ENCODE peak calls at places on chromosomes 13 and 19, in nine cellular contexts. D is cardiac muscle cell, X is psoas muscle, Q is heart right ventricle, R is pancreas, I is A673, P is HFF-Myc, Z is bronchial epithelial cell, V is AG10803. W is an unnamed sample.

GRCh38 chr19:46392252-46392801 is 21.0 kb downstream of the CCDC8 start:
- DNase-seq in P (no peak), I (peak), D (peak), X (no peak), Q (no peak), Z (no peak), V (peak), R (peak), W (peak)

GRCh38 chr19:19304186-19304975 is 15.9 kb downstream of the SUGP1 start:
- DNase-seq in Q (peak), R (no peak), P (no peak), I (peak), X (no peak), D (no peak), V (no peak), Z (no peak), W (peak)

GRCh38 chr19:10719466-10719961 is 1.6 kb downstream of the DNM2 start:
- DNase-seq in Z (no peak), X (no peak), P (no peak), V (no peak), Q (no peak), I (no peak), D (no peak), R (no peak), W (no peak)

GRCh38 chr13:20526664-20527063 is 1.0 kb upstream of the CRYL1 start:
- DNase-seq in Z (no peak), I (peak), X (no peak), D (peak), V (peak), P (no peak), Q (no peak), R (no peak), W (peak)

GRCh38 chr19:18612772-18613588 is at the start of gene TMEM59L:
- DNase-seq in X (no peak), P (no peak), Q (no peak), V (no peak), D (no peak), R (peak), I (no peak), Z (no peak), W (no peak)

GRCh38 chr13:99973786-99974185 is 2.2 kb upstream of the ZIC5 start:
- DNase-seq in Z (no peak), P (no peak), X (no peak), D (no peak), I (no peak), R (no peak), V (no peak), Q (no peak), W (no peak)

GRCh38 chr13:93674337-93674755 is 447.7 kb downstream of the GPC6 start:
- DNase-seq in Q (no peak), P (no peak), X (no peak), R (no peak), Z (no peak), D (no peak), V (peak), I (no peak), W (no peak)

GRCh38 chr19:33375760-33376159 is 2.3 kb downstream of the CEBPG start:
- DNase-seq in P (no peak), R (no peak), V (peak), D (peak), I (no peak), Q (no peak), X (no peak), Z (peak), W (peak)

GRCh38 chr19:44113784-44114390 is 688 bp downstream of the ZNF225 start:
- DNase-seq in Q (no peak), P (no peak), R (peak), X (no peak), D (no peak), V (no peak), I (peak), Z (peak), W (no peak)

GRCh38 chr13:95479706-95480105 is 72.8 kb upstream of the CLDN10 start:
- DNase-seq in D (no peak), V (no peak), I (no peak), R (no peak), X (no peak), Z (no peak), Q (no peak), P (no peak), W (no peak)

GRCh38 chr19:13812544-13812943 is 17.3 kb downstream of the ZSWIM4 start:
- DNase-seq in Q (no peak), V (no peak), I (no peak), X (no peak), P (no peak), Z (no peak), D (no peak), R (no peak), W (no peak)

GRCh38 chr13:94967183-94968039 is 255.1 kb upstream of the SOX21 start:
- DNase-seq in V (no peak), R (peak), P (no peak), X (peak), Z (no peak), I (peak), D (peak), Q (no peak), W (no peak)

GRCh38 chr19:4636151-4636717 is 3.1 kb upstream of the TNFAIP8L1 start:
- DNase-seq in Q (peak), X (peak), V (peak), D (peak), R (peak), P (no peak), Z (no peak), I (peak), W (peak)

GRCh38 chr19:12670159-12670928 is 3.7 kb downstream of the WDR83 start:
- DNase-seq in X (no peak), I (no peak), Z (no peak), R (no peak), P (no peak), Q (no peak), D (no peak), V (no peak), W (no peak)

GRCh38 chr19:10981496-10981895 is 20.7 kb downstream of the SMARCA4 start:
- DNase-seq in V (no peak), Z (no peak), X (no peak), I (no peak), Q (no peak), P (no peak), R (no peak), D (no peak), W (no peak)

GRCh38 chr13:92677571-92677970 is 549.0 kb upstream of the GPC6 start:
- DNase-seq in Q (peak), I (peak), X (no peak), D (no peak), Z (no peak), V (no peak), P (no peak), R (no peak), W (no peak)

GRCh38 chr13:20708216-20708615 is 4.7 kb downstream of the IL17D start:
- DNase-seq in I (no peak), D (no peak), Q (no peak), V (peak), X (no peak), R (no peak), P (no peak), Z (no peak), W (no peak)

GRCh38 chr13:42215578-42216421 is 56.2 kb upstream of the AKAP11 start:
- DNase-seq in D (peak), P (peak), I (peak), Q (no peak), X (no peak), Z (peak), R (no peak), V (peak), W (peak)

GRCh38 chr19:38921420-38922274 is 8.9 kb downstream of the SARS2 start:
- DNase-seq in V (no peak), P (no peak), Z (no peak), Q (no peak), X (no peak), I (no peak), D (no peak), R (peak), W (no peak)

DNA sequence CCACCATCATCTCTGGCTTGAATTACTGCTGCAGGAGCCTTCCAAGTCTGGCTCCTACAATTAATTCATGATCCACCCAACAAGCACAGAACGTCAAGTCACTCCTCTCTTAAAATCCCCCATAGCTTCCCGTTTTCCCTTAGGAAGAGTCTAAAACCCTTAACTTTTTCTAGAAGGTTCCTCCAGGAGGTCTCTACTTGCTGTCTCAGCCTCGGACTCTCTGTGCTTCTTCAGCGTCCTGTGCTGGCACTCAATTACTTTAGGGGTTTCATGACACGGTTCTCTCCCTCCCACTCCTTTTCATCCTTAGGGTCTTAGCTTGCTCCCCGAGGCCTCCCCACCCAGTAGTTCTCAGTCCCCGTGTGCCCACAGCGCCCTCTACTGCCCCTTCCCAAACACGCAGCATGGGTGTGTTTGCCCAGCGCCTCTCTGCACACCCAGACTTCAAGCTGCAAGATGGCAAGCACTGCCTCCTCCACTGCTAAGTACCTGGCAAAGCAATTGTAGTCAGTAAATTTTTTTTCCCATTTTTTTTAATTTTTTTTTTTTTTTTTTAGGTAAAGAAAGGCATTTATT is 25.8 kb upstream of the MAP3K10 start:
- DNase-seq in I (peak), Q (peak), D (peak), Z (peak), V (peak), X (peak), P (no peak), R (no peak), W (peak)
- TF ChIP-seq CTCF in I (peak), Q (peak), D (peak), Z (peak), V (peak), X (no peak), P (peak), R (no peak), W (peak)

GRCh38 chr19:1910169-1910568 is 5.0 kb downstream of the ADAT3 start:
- DNase-seq in Z (no peak), V (peak), D (peak), P (no peak), Q (no peak), R (no peak), X (no peak), I (no peak), W (peak)

GRCh38 chr19:1907563-1908363 is 2.6 kb downstream of the ADAT3 start:
- DNase-seq in X (no peak), Q (no peak), R (peak), D (no peak), Z (peak), V (no peak), I (no peak), P (no peak), W (no peak)

GRCh38 chr19:1905863-1906375 is 720 bp downstream of the ADAT3 start:
- DNase-seq in D (no peak), V (no peak), P (no peak), R (no peak), Q (no peak), I (no peak), Z (no peak), X (no peak), W (no peak)

GRCh38 chr19:1906985-1907562 is 1.9 kb downstream of the ADAT3 start:
- DNase-seq in D (no peak), V (no peak), Q (no peak), I (no peak), Z (no peak), P (no peak), R (no peak), X (no peak), W (no peak)

GRCh38 chr19:1908364-1908678 is 3.1 kb downstream of the ADAT3 start:
- DNase-seq in P (no peak), R (peak), V (no peak), Z (no peak), D (no peak), X (no peak), Q (no peak), I (no peak), W (no peak)
- H3K4me3 ChIP-seq in P (no peak), R (peak), V (no peak), Z (peak), D (no peak), X (peak), Q (no peak), I (no peak), W (no peak)

GRCh38 chr13:102187313-102187712 is 214.5 kb downstream of the FGF14 start:
- DNase-seq in P (no peak), D (no peak), X (no peak), I (no peak), Z (no peak), V (no peak), Q (no peak), R (no peak), W (no peak)

GRCh38 chr13:102182170-102182569 is 219.7 kb downstream of the FGF14 start:
- DNase-seq in I (no peak), Q (no peak), Z (no peak), X (no peak), P (no peak), R (no peak), D (no peak), V (no peak), W (no peak)

GRCh38 chr13:102185375-102185984 is 216.4 kb downstream of the FGF14 start:
- DNase-seq in R (no peak), Q (no peak), Z (no peak), V (no peak), I (no peak), P (no peak), X (no peak), D (no peak), W (no peak)

DNA sequence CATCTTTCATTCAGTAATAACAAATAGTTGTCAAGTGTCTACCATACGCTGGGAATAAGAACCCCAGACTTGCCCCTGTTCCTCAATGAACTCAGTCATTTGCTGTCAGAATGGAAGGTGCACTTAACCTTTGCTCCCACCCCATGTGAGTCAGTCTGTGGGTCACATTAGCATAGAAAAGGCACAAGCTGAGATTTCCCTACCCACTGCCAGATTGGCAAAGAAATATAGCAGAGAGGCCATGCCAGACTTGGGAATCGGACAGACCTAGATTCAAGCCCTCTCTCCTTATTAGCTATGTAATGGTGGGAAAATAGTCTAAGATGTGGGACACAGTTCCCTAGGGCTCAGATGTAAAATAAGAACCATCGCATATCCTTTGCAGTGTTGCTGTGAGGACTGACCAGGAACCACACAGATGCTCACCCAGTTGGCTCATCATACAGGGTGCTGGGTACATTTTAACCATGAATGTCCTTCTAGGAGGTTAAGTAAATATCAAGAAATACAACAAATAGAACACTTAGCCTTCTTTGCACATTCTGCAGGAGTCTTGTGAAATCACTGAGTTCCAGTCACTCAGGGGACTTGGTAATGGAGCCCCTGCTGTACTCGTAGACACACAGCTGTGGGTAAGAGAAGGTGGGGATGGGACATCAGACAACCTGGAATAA is 218.2 kb downstream of the FGF14 start:
- DNase-seq in R (no peak), P (no peak), I (no peak), D (no peak), V (no peak), Q (no peak), X (no peak), Z (no peak), W (no peak)
- TF ChIP-seq CTCF in R (no peak), P (no peak), I (no peak), D (no peak), V (no peak), Q (no peak), X (no peak), Z (no peak), W (no peak)

DNA sequence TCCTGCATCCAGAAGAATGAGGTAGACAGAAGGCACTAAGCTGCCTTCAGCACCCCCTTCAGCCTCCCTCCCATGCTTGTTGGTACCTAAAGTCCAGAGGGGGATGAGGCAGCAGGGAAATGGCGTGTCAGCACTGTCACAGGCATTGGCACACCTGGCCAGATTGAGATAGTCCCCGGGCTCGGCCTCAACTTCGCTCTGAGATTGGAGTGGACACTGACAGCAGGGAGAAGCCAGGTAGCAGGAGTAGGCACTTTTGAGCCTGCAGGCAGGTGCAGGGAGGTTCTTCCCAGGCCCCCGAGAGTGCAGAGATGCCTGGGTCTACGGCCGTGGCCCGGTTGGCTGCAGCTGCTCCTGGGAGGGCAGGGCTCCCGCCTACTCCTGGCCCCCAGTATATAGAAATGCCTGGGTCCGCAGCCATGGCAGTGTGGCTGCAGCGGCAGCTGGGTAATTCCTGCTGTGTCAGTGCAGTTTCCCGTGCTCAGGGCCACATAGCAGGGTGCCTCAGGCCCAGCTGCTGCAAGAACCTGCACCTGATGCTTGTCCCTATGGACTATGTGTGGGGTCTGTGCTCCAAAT is 160.3 kb downstream of the SLITRK6 start:
- DNase-seq in P (no peak), R (peak), D (no peak), Q (no peak), I (no peak), Z (no peak), X (no peak), V (no peak), W (no peak)
- H3K4me3 ChIP-seq in P (no peak), R (no peak), D (no peak), Q (no peak), I (no peak), Z (no peak), X (no peak), V (no peak), W (no peak)

GRCh38 chr13:33373624-33374023 is 88.1 kb upstream of the STARD13 start:
- DNase-seq in I (no peak), Z (no peak), V (no peak), P (no peak), R (no peak), X (no peak), Q (no peak), D (no peak), W (no peak)
- TF ChIP-seq CTCF in I (no peak), Z (no peak), V (peak), P (no peak), R (no peak), X (no peak), Q (no peak), D (peak), W (peak)

GRCh38 chr13:46575321-46575721 is 22.4 kb downstream of the LRCH1 start:
- DNase-seq in P (no peak), Z (no peak), I (no peak), V (peak), X (no peak), Q (no peak), R (no peak), D (peak), W (peak)

GRCh38 chr13:46580362-46580839 is 27.4 kb downstream of the LRCH1 start:
- DNase-seq in R (no peak), I (no peak), Z (no peak), X (no peak), D (no peak), V (no peak), Q (no peak), P (no peak), W (no peak)

GRCh38 chr13:46578590-46578975 is 25.6 kb downstream of the LRCH1 start:
- DNase-seq in X (no peak), Z (no peak), V (no peak), P (no peak), I (no peak), R (no peak), Q (no peak), D (no peak), W (no peak)

GRCh38 chr13:46575843-46576242 is 22.9 kb downstream of the LRCH1 start:
- DNase-seq in X (no peak), Z (peak), V (peak), Q (no peak), P (no peak), D (peak), I (no peak), R (no peak), W (peak)

DNA sequence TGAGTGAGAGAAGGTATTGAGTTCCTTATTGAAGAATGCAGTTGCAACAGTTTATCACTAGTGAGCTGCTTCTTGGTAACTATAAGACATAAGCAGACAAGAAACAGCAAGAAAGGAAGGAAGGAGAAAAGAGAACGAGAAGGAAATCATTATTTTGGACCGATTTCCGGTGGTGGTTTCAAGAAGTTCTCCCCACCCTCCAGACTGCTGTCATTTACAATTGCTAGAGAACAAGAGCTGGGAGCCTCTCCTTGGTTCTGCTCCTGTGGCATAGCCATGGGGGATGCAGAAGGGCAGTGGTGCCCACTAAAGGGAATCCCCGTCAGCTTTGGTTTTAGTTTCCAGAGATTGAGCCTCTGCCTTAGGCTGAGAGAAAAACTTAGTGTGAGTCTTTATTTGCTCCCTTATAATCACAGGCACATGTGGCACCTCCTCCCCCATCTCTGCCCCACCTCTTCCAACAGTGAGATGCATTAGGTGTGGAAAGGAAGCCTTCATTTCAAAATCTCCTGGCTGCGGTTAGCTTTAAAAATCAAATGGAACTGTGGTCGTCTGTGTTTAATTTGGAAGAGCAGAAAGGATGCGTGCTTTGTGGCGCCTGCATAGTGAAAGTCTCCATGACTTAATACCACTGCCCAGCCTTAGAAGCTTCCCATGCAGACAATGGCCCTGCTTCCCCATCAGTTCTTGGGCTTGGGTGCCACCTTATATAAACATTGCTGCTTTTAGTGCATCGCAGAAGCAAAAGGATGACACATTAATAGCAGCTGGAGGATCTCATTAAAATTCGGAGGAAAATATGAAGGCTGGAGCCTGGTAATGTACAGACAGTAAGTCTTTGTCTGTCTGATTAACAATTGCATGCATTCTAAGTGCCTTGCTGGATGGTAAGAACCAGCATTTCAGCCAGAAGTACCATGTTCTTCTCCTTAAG is 25.0 kb downstream of the LRCH1 start:
- DNase-seq in P (peak), D (no peak), V (peak), Q (no peak), R (no peak), Z (no peak), X (no peak), I (no peak), W (no peak)
- H3K4me3 ChIP-seq in P (no peak), D (no peak), V (peak), Q (no peak), R (no peak), Z (no peak), X (no peak), I (no peak), W (no peak)